ENCODE peak calls at places on chromosomes 2 and 18, in four cellular contexts. M is mammary epithelial cell, T is fibroblast of lung, B is RWPE1. O is an unnamed sample.

GRCh38 chr2:240759454-240759853 is 60.6 kb downstream of the KIF1A start:
- DNase-seq in M (no peak), T (peak; percentile 4), B (no peak), O (peak; percentile 25)

GRCh38 chr2:236107971-236108625 is 60.1 kb downstream of the GBX2 start:
- DNase-seq in M (no peak), T (no peak), B (no peak), O (no peak)

GRCh38 chr2:227881866-227882517 is 10.6 kb downstream of the DAW1 start:
- DNase-seq in M (no peak), T (peak; percentile 35), B (no peak), O (peak; percentile 26)

GRCh38 chr2:131148426-131148825 is 43.3 kb downstream of the PLEKHB2 start:
- DNase-seq in M (no peak), T (no peak), B (no peak), O (no peak)

GRCh38 chr2:6384341-6384740 is 481.4 kb downstream of the CMPK2 start:
- DNase-seq in M (no peak), T (no peak), B (no peak), O (no peak)

GRCh38 chr18:74862094-74862493 is 264.4 kb downstream of the ZNF407 start:
- DNase-seq in M (no peak), T (no peak), B (no peak), O (no peak)

GRCh38 chr2:28080911-28081310 is 190.4 kb downstream of the BABAM2 start:
- DNase-seq in M (no peak), T (peak; percentile 50), B (no peak), O (peak; percentile 59)

GRCh38 chr18:76264851-76265250 is 230.2 kb downstream of the ZNF516 start:
- DNase-seq in M (no peak), T (no peak), B (no peak), O (no peak)

GRCh38 chr2:152555048-152555447 is 162.2 kb downstream of the PRPF40A start:
- DNase-seq in M (no peak), T (no peak), B (no peak), O (peak; percentile 13)

GRCh38 chr2:46254474-46254873 is 42.7 kb upstream of the EPAS1 start:
- DNase-seq in M (no peak), T (no peak), B (no peak), O (no peak)

GRCh38 chr2:73076701-73077423 is 5.3 kb upstream of the SFXN5 start:
- DNase-seq in M (no peak), T (no peak), B (no peak), O (no peak)

GRCh38 chr18:28767781-28768211 is 590.9 kb upstream of the CDH2 start:
- DNase-seq in M (peak; percentile 44), T (peak; percentile 89), B (peak; percentile 32), O (peak; percentile 44)

GRCh38 chr18:55587341-55588000 is 521 bp downstream of the TCF4 start:
- DNase-seq in M (peak; percentile 12), T (peak; percentile 62), B (no peak), O (peak; percentile 12)

GRCh38 chr2:105746177-105747080 is 1.7 kb downstream of the NCK2 start:
- DNase-seq in M (peak; percentile 63), T (no peak), B (peak; percentile 42), O (peak; percentile 55)

GRCh38 chr2:123144082-123144481 is 881.0 kb upstream of the CNTNAP5 start:
- DNase-seq in M (no peak), T (no peak), B (no peak), O (no peak)

GRCh38 chr2:173959358-173959884 is 5.8 kb downstream of the SP3 start:
- DNase-seq in M (no peak), T (no peak), B (no peak), O (no peak)

GRCh38 chr18:10065296-10065695 is 151.5 kb downstream of the VAPA start:
- DNase-seq in M (no peak), T (no peak), B (no peak), O (no peak)

GRCh38 chr2:15968280-15969178 is 28.2 kb downstream of the MYCN start:
- DNase-seq in M (peak; percentile 88), T (no peak), B (no peak), O (no peak)

GRCh38 chr18:23133860-23134779 is 1.2 kb upstream of the CABLES1 start:
- DNase-seq in M (peak; percentile 42), T (no peak), B (peak; percentile 27), O (peak; percentile 71)

GRCh38 chr2:41990688-41991087 is 57.1 kb upstream of the PKDCC start:
- DNase-seq in M (no peak), T (peak; percentile 82), B (no peak), O (no peak)

GRCh38 chr2:196925768-196926561 is 542 bp downstream of the PGAP1 start:
- DNase-seq in M (peak; percentile 65), T (peak; percentile 32), B (peak; percentile 50), O (peak; percentile 58)

GRCh38 chr18:35616664-35617423 is 35.3 kb downstream of the GALNT1 start:
- DNase-seq in M (peak; percentile 89), T (peak; percentile 97), B (peak; percentile 61), O (peak; percentile 89)

GRCh38 chr18:3706279-3707097 is 256.5 kb downstream of the TGIF1 start:
- DNase-seq in M (no peak), T (no peak), B (no peak), O (no peak)

GRCh38 chr2:60385648-60386047 is 167.8 kb downstream of the BCL11A start:
- DNase-seq in M (no peak), T (no peak), B (no peak), O (no peak)

GRCh38 chr2:7835693-7836680 is 845.9 kb upstream of the ID2 start:
- DNase-seq in M (no peak), T (no peak), B (no peak), O (peak; percentile 32)

GRCh38 chr2:130849896-130850787 is 13.4 kb downstream of the ARHGEF4 start:
- DNase-seq in M (no peak), T (no peak), B (no peak), O (no peak)

GRCh38 chr2:156445311-156446218 is 9.4 kb downstream of the GPD2 start:
- DNase-seq in M (peak; percentile 65), T (peak; percentile 86), B (peak; percentile 55), O (peak; percentile 66)

GRCh38 chr2:35428548-35428947 is 927.0 kb upstream of the CRIM1 start:
- DNase-seq in M (peak; percentile 11), T (no peak), B (peak; percentile 1), O (peak; percentile 56)

GRCh38 chr2:230267556-230267955 is 42.0 kb downstream of the SP140 start:
- DNase-seq in M (no peak), T (no peak), B (no peak), O (no peak)

GRCh38 chr2:95121495-95122196 is at the start of gene MRPS5:
- DNase-seq in M (peak; percentile 72), T (peak; percentile 60), B (peak; percentile 88), O (peak; percentile 76)

GRCh38 chr2:3696542-3696941 is 6.8 kb upstream of the DCDC2C start:
- DNase-seq in M (no peak), T (no peak), B (no peak), O (no peak)

GRCh38 chr2:3689998-3690748 is 13.2 kb upstream of the DCDC2C start:
- DNase-seq in M (no peak), T (no peak), B (no peak), O (no peak)

GRCh38 chr2:3692375-3692774 is 11.0 kb upstream of the DCDC2C start:
- DNase-seq in M (peak; percentile 21), T (no peak), B (peak; percentile 42), O (peak; percentile 48)
- TF ChIP-seq CTCF in M (peak; percentile 55), T (peak; percentile 24), B (peak; percentile 52), O (peak; percentile 72)

GRCh38 chr2:85695121-85695520 is 963 bp downstream of the GNLY start:
- DNase-seq in M (no peak), T (no peak), B (no peak), O (no peak)

GRCh38 chr2:85695691-85696668 is 1.8 kb downstream of the GNLY start:
- DNase-seq in M (no peak), T (no peak), B (no peak), O (no peak)

GRCh38 chr2:85692039-85692645 is 2.0 kb upstream of the GNLY start:
- DNase-seq in M (no peak), T (peak; percentile 66), B (no peak), O (no peak)

GRCh38 chr2:85694052-85695025 is at the start of gene GNLY:
- DNase-seq in M (no peak), T (no peak), B (no peak), O (no peak)

DNA sequence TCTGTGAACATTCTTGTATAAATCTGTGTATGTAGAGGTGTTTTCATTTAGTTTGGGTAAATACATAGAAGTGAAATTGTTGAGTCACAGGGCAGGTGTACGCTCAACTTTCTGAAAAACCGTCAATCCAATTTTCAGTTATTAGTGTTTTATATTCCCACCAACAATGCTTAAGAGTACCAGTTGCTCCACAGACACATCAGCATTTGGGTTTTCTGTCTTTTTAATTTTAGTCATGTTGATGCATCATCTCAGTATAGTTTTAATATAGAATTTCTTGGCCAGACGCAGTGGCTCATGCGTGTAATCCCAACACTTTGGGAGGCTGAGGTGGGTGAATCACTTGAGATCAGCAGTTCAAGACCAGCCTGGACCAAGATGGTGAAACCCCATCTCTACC is 3.2 kb upstream of the GNLY start:
- DNase-seq in M (no peak), T (no peak), B (no peak), O (no peak)
- TF ChIP-seq CTCF in M (no peak), T (no peak), B (no peak), O (no peak)

GRCh38 chr2:1136807-1137663 is 186.4 kb downstream of the SNTG2 start:
- DNase-seq in M (no peak), T (no peak), B (no peak), O (no peak)

GRCh38 chr2:1132328-1132964 is 181.8 kb downstream of the SNTG2 start:
- DNase-seq in M (no peak), T (no peak), B (no peak), O (no peak)

GRCh38 chr2:1134629-1135028 is 184.0 kb downstream of the SNTG2 start:
- DNase-seq in M (no peak), T (no peak), B (no peak), O (no peak)

GRCh38 chr2:1137992-1138391 is 187.3 kb downstream of the SNTG2 start:
- DNase-seq in M (no peak), T (no peak), B (no peak), O (no peak)

DNA sequence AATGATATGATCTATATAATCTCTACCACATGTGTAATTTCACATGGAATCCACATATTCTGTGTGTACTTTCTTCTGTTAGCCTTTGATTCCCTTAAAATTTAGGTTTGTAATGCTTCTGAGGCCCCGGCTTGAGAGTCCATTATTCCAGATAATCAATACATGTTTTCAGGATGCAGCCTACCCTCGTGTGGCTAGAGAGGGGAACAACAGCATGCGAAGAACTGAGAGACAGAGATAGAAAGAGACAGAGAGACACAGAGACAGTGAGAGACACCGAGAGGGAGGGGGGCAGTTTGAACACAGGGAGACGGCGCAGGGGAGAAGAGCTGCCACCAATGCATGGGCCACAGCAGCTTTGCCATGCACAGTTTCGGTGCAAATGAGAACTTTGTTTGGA is 185.4 kb downstream of the SNTG2 start:
- DNase-seq in M (no peak), T (no peak), B (no peak), O (peak; percentile 1)
- TF ChIP-seq CTCF in M (no peak), T (no peak), B (no peak), O (peak; percentile 41)

DNA sequence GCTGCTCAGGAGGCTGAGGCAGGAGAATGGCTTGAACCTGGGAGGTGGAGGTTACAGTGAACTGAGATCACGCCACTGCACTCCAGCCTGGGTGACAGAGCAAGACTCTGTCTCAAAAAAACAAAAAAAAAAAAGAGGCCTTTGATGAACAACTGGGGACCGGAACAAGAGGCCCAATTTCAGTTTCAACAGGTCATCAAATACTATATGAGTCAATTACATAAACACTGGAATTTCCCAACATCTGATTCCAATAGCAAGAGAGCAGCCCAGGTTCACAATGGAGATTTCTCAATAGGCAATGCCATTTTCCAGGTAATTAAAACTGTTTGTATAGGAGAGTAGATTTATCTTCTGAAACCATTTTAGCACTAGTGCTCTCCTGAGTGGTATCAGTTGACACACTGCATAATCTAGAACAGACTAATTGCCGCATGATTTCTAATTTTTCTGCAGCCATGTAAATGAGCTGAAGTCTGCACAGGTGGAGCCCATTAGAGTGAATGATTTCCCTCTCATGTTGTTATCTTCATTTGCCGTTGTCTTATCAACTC is 264.2 kb upstream of the MEIS1 start:
- DNase-seq in M (peak; percentile 33), T (no peak), B (peak; percentile 20), O (peak; percentile 85)
- TF ChIP-seq CTCF in M (no peak), T (no peak), B (no peak), O (no peak)

O was measured in MCF 10A.